ENCODE peak calls at places on chromosomes 6 and 20, in nine cellular contexts. V is left ventricle myocardium inferior, A is ovary, B is type B pancreatic cell, T is fibroblast of mammary gland, Z is AG04450, U is left lung, F is adrenal gland, G is cardiac muscle cell. P is an unnamed sample.

GRCh38 chr20:327041-327945 is 1.9 kb downstream of the SOX12 start:
- DNase-seq in V (peak), A (peak), B (peak), T (peak), Z (peak), U (peak), F (peak), G (peak), P (no peak)

GRCh38 chr6:41682497-41682961 is 44.3 kb downstream of the MDFI start:
- DNase-seq in V (no peak), A (peak), B (no peak), T (no peak), Z (no peak), U (no peak), F (peak), G (no peak), P (no peak)

GRCh38 chr20:25030649-25031026 is 27.3 kb downstream of the ACSS1 start:
- DNase-seq in V (no peak), A (no peak), B (no peak), T (no peak), Z (no peak), U (peak), F (no peak), G (no peak), P (no peak)

GRCh38 chr6:35669441-35669776 is 19.3 kb downstream of the FKBP5 start:
- DNase-seq in V (no peak), A (no peak), B (no peak), T (no peak), Z (no peak), U (no peak), F (no peak), G (no peak), P (no peak)

GRCh38 chr20:44601801-44602204 is 19.4 kb downstream of the PKIG start:
- DNase-seq in V (peak), A (peak), B (no peak), T (peak), Z (peak), U (no peak), F (peak), G (no peak), P (no peak)

GRCh38 chr20:38790210-38791053 is 15.1 kb upstream of the PPP1R16B start:
- DNase-seq in V (no peak), A (no peak), B (no peak), T (peak), Z (no peak), U (no peak), F (peak), G (peak), P (no peak)

GRCh38 chr20:50648651-50649050 is 42.7 kb downstream of the RIPOR3 start:
- DNase-seq in V (no peak), A (no peak), B (no peak), T (no peak), Z (no peak), U (no peak), F (no peak), G (no peak), P (no peak)

GRCh38 chr20:11229772-11230171 is 556.0 kb upstream of the JAG1 start:
- DNase-seq in V (peak), A (peak), B (no peak), T (peak), Z (peak), U (no peak), F (peak), G (peak), P (no peak)

GRCh38 chr6:164303092-164304007 is 888.8 kb downstream of the QKI start:
- DNase-seq in V (peak), A (no peak), B (no peak), T (peak), Z (no peak), U (no peak), F (no peak), G (no peak), P (no peak)

GRCh38 chr6:5942591-5942990 is 64.1 kb downstream of the NRN1 start:
- DNase-seq in V (no peak), A (no peak), B (no peak), T (peak), Z (no peak), U (no peak), F (no peak), G (no peak), P (no peak)

GRCh38 chr20:49631074-49631716 is 63.3 kb upstream of the PTGIS start:
- DNase-seq in V (no peak), A (peak), B (no peak), T (peak), Z (no peak), U (no peak), F (peak), G (no peak), P (no peak)

GRCh38 chr6:134574491-134574890 is 256.6 kb upstream of the SGK1 start:
- DNase-seq in V (no peak), A (peak), B (no peak), T (no peak), Z (no peak), U (no peak), F (no peak), G (no peak), P (no peak)

GRCh38 chr6:134577998-134578397 is 260.1 kb upstream of the SGK1 start:
- DNase-seq in V (no peak), A (no peak), B (no peak), T (peak), Z (no peak), U (no peak), F (no peak), G (peak), P (no peak)
- TF ChIP-seq CTCF in V (peak), A (no peak), B (peak), T (no peak), Z (peak), U (no peak), F (no peak), G (no peak), P (no peak)

GRCh38 chr20:64131406-64131805 is 24.0 kb upstream of the NPBWR2 start:
- DNase-seq in V (no peak), A (no peak), B (no peak), T (peak), Z (no peak), U (peak), F (peak), G (no peak), P (peak)
- TF ChIP-seq CTCF in V (no peak), A (no peak), B (no peak), T (peak), Z (peak), U (no peak), F (peak), G (peak), P (peak)

GRCh38 chr6:33824461-33825154 is 20.8 kb upstream of the MLN start:
- DNase-seq in V (no peak), A (peak), B (no peak), T (no peak), Z (no peak), U (no peak), F (no peak), G (no peak), P (no peak)

GRCh38 chr6:33820243-33820642 is 16.4 kb upstream of the MLN start:
- DNase-seq in V (no peak), A (no peak), B (no peak), T (no peak), Z (no peak), U (no peak), F (peak), G (no peak), P (no peak)

GRCh38 chr6:33823806-33824205 is 20.0 kb upstream of the MLN start:
- DNase-seq in V (no peak), A (no peak), B (no peak), T (no peak), Z (no peak), U (no peak), F (no peak), G (no peak), P (no peak)

GRCh38 chr6:33820784-33821183 is 17.0 kb upstream of the MLN start:
- DNase-seq in V (no peak), A (no peak), B (no peak), T (no peak), Z (no peak), U (no peak), F (no peak), G (no peak), P (no peak)

DNA sequence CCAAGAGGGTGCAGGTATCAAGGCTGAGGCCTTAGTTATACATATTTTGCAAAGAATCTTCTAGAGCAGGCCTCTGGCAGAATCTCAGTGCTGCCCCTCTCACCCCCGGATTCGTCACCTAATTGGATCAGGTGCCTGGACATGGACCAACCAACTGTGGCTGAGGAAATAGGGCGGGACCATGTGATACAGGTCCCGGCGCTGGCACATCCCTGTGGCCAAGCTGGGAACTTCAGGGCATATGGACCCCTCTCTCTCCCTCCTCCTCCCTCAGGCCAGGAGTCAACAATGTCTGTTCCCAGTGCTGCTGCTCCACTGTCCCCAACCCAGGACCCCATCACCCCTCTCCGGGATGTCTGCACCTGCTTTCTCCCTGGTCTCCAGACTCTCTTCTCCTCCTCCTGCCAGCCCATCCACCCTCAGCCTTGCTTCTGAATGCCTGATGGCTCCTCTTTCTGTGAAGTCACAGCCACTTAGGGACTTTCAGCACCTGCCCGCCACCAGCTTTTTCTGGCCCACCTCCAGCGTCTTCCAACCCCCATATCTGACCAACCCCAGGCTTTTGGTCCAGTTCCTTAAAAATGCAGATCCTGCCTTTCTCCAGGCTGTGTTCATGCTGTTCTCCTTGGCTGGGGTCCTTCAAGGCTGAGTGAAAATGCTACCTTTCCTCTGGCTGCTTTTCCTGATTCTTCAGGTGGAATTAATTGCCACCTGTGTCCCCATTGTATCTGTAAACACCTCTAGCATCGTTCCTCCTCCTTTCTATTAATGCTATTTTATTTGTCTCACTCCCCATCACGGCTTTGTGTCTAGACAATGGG is 19.0 kb upstream of the MLN start:
- DNase-seq in V (no peak), A (no peak), B (no peak), T (peak), Z (no peak), U (no peak), F (no peak), G (peak), P (no peak)
- TF ChIP-seq CTCF in V (no peak), A (no peak), B (peak), T (peak), Z (peak), U (no peak), F (peak), G (peak), P (no peak)

DNA sequence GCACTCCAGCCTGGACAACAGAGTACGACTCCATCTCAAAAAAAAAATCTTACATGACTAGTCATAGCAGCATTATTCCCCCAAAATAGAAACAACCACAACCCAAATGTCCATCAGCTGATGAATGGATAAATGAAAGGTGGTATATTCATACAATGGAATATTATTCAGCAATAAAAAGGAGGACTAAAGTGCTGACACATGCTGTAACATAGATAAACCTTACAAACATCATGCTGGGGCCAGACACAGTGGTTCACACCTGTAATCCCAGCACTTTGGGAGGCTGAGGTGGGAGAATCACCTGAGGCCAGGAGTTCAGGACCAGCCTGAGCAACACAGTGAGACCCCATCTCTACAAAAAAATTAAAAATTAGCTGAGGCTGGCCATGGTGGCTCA is 16.9 kb downstream of the C20orf203 start:
- DNase-seq in V (no peak), A (no peak), B (no peak), T (no peak), Z (no peak), U (no peak), F (no peak), G (no peak), P (no peak)
- TF ChIP-seq CTCF in V (no peak), A (no peak), B (no peak), T (no peak), Z (no peak), U (no peak), F (no peak), G (no peak), P (no peak)

GRCh38 chr20:64133951-64134407 is 26.6 kb upstream of the NPBWR2 start:
- DNase-seq in V (no peak), A (no peak), B (no peak), T (no peak), Z (no peak), U (peak), F (no peak), G (no peak), P (no peak)
- TF ChIP-seq CTCF in V (peak), A (no peak), B (peak), T (peak), Z (peak), U (no peak), F (peak), G (peak), P (peak)

DNA sequence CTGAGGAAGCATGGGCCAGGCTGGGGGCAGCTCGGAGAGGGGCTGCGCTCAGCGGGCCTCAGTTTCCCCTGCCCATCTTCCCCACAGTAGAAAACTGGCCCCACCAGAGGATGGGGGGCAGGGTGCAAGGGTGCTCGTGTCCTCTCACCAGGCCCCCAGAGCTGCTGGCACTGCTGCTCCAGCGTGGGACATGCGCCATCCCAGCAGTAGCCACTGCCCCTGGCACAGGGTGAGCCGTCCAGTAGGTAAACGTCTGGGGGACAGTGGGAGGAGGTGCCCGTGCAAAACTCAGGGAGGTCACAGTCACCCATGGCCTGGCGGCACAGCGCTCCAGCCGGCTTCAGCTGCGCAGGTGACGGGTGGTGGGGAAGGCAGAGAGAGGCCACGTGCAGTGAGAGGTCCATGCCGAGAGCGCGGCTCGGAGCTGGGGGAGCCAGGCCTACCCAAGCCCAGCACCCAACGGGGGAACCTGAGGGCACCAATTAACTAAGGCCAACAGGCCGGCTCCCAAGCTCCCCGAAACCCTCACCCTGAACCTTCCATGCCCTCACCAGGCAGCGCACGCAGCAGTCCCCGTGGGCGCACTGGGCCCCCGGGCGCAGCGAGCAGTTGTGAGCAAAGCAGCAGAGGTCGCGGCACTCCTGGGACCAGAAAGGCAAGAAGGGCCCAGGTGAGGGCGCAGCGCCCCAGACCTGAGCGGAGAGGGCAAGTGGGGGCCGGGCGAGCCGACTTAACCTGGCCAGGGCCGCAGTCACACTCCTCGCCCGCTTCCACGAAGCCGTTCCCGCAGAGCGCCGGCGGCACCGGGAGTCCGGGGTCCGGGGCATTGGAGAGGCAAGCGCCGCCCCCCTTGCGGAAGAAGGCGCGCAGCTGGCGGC is 9.0 kb upstream of the GFRA4 start:
- DNase-seq in V (no peak), A (peak), B (no peak), T (no peak), Z (no peak), U (no peak), F (no peak), G (no peak), P (no peak)
- TF ChIP-seq CTCF in V (no peak), A (no peak), B (no peak), T (no peak), Z (no peak), U (no peak), F (no peak), G (no peak), P (no peak)

GRCh38 chr20:37527638-37528441 is at the start of gene BLCAP:
- DNase-seq in V (peak), A (peak), B (peak), T (peak), Z (peak), U (peak), F (peak), G (peak), P (peak)
- TF ChIP-seq CTCF in V (no peak), A (no peak), B (no peak), T (no peak), Z (no peak), U (no peak), F (no peak), G (no peak), P (no peak)

P was measured in LNCaP clone FGC.